ENCODE peak calls at places on chromosomes 1 and 21, in four cellular contexts. G, Z, E and I are unnamed samples.

GRCh38 chr1:186559601-186560116 is 98.7 kb upstream of the PDC start:
- DNase-seq in G (no peak), E (no peak), Z (no peak), I (no peak)

GRCh38 chr21:35438643-35439404 is 389.7 kb upstream of the RUNX1 start:
- DNase-seq in G (no peak), Z (peak), E (no peak), I (no peak)

GRCh38 chr1:108816049-108816882 is 40.6 kb downstream of the AKNAD1 start:
- DNase-seq in Z (no peak), G (peak), E (peak), I (peak)

GRCh38 chr1:119316870-119317416 is 51.6 kb upstream of the HAO2 start:
- DNase-seq in Z (no peak), E (no peak), G (peak), I (no peak)

GRCh38 chr1:91676030-91676429 is 175.4 kb downstream of the CDC7 start:
- DNase-seq in G (no peak), E (no peak), Z (no peak), I (no peak)

GRCh38 chr1:243301059-243301458 is 45.2 kb downstream of the SDCCAG8 start:
- DNase-seq in Z (no peak), E (no peak), G (no peak), I (no peak)

GRCh38 chr21:41741253-41742072 is 25.4 kb downstream of the RIPK4 start:
- DNase-seq in E (no peak), Z (no peak), G (no peak), I (no peak)

GRCh38 chr21:34796518-34797201 is 127.9 kb downstream of the CLIC6 start:
- DNase-seq in Z (no peak), E (peak), G (no peak), I (no peak)

GRCh38 chr21:16310191-16310590 is 580.4 kb downstream of the USP25 start:
- DNase-seq in E (no peak), Z (no peak), G (no peak), I (no peak)

GRCh38 chr1:223037845-223038244 is 105.2 kb downstream of the TLR5 start:
- DNase-seq in Z (no peak), G (no peak), E (no peak), I (no peak)

GRCh38 chr1:28910379-28911125 is 3.8 kb upstream of the EPB41 start:
- DNase-seq in G (no peak), E (no peak), Z (no peak), I (no peak)

GRCh38 chr1:16243936-16244649 is 7.1 kb upstream of the CPLANE2 start:
- DNase-seq in Z (peak), G (peak), E (peak), I (peak)

GRCh38 chr1:20322825-20323612 is 32.3 kb downstream of the VWA5B1 start:
- DNase-seq in G (no peak), E (no peak), Z (no peak), I (no peak)

GRCh38 chr1:48644950-48645605 is 131.6 kb downstream of the BEND5 start:
- DNase-seq in Z (no peak), G (no peak), E (no peak), I (no peak)

GRCh38 chr1:169601096-169601881 is 15.0 kb upstream of the F5 start:
- DNase-seq in Z (peak), G (peak), E (peak), I (peak)

GRCh38 chr1:55007626-55008025 is 8.9 kb downstream of the BSND start:
- DNase-seq in Z (no peak), E (no peak), G (no peak), I (no peak)

GRCh38 chr1:14804626-14805025 is 206.1 kb downstream of the KAZN start:
- DNase-seq in G (peak), Z (no peak), E (no peak), I (peak)

GRCh38 chr1:169115891-169116585 is 9.5 kb downstream of the ATP1B1 start:
- DNase-seq in G (no peak), Z (peak), E (peak), I (no peak)

GRCh38 chr1:221040716-221041275 is 161.6 kb downstream of the HLX start:
- DNase-seq in E (no peak), G (no peak), Z (no peak), I (no peak)

GRCh38 chr1:58914925-58915324 is 131.1 kb upstream of the JUN start:
- DNase-seq in E (no peak), Z (no peak), G (no peak), I (no peak)

GRCh38 chr1:234604726-234605492 is 5.1 kb downstream of the IRF2BP2 start:
- DNase-seq in E (no peak), Z (no peak), G (peak), I (no peak)

GRCh38 chr21:40886931-40887330 is 40.0 kb upstream of the DSCAM start:
- DNase-seq in Z (no peak), E (no peak), G (no peak), I (no peak)

GRCh38 chr1:203126151-203126865 is 1.2 kb upstream of the ADORA1 start:
- DNase-seq in E (no peak), Z (no peak), G (peak), I (peak)

GRCh38 chr1:200351826-200352549 is 57.8 kb downstream of the ZNF281 start:
- DNase-seq in Z (no peak), E (no peak), G (no peak), I (no peak)

GRCh38 chr1:245807306-245807705 is 652.5 kb downstream of the KIF26B start:
- DNase-seq in G (no peak), E (no peak), Z (peak), I (no peak)

GRCh38 chr1:225554216-225554812 is 98.6 kb downstream of the ENAH start:
- DNase-seq in Z (no peak), G (peak), E (peak), I (peak)

GRCh38 chr1:28322209-28322608 is 6.6 kb upstream of the MED18 start:
- DNase-seq in E (no peak), Z (peak), G (no peak), I (no peak)

GRCh38 chr1:9586147-9586766 is 2.5 kb upstream of the TMEM201 start:
- DNase-seq in G (no peak), Z (no peak), E (no peak), I (no peak)

GRCh38 chr1:93180723-93181613 is at the start of gene CCDC18:
- DNase-seq in Z (peak), E (peak), G (peak), I (peak)

GRCh38 chr1:158121604-158122254 is 59.0 kb upstream of the CD1D start:
- DNase-seq in E (peak), G (peak), Z (no peak), I (peak)

GRCh38 chr1:40130892-40131291 is 30.3 kb upstream of the RLF start:
- DNase-seq in G (peak), Z (no peak), E (no peak), I (no peak)

GRCh38 chr1:84853743-84854721 is 39.0 kb downstream of the LPAR3 start:
- DNase-seq in G (peak), E (no peak), Z (peak), I (no peak)

GRCh38 chr1:171984262-171984661 is 143.0 kb downstream of the DNM3 start:
- DNase-seq in G (no peak), E (no peak), Z (no peak), I (no peak)

GRCh38 chr21:35457097-35457496 is 408.0 kb upstream of the RUNX1 start:
- DNase-seq in G (no peak), Z (no peak), E (no peak), I (no peak)

GRCh38 chr1:53511323-53511932 is 52.2 kb downstream of the DMRTB1 start:
- DNase-seq in E (no peak), G (no peak), Z (no peak), I (no peak)

GRCh38 chr1:59161136-59161535 is 135.8 kb upstream of the FGGY start:
- DNase-seq in G (no peak), Z (no peak), E (no peak), I (no peak)

GRCh38 chr1:15411593-15412487 is 2.2 kb downstream of the EFHD2 start:
- DNase-seq in E (no peak), G (peak), Z (no peak), I (no peak)

DNA sequence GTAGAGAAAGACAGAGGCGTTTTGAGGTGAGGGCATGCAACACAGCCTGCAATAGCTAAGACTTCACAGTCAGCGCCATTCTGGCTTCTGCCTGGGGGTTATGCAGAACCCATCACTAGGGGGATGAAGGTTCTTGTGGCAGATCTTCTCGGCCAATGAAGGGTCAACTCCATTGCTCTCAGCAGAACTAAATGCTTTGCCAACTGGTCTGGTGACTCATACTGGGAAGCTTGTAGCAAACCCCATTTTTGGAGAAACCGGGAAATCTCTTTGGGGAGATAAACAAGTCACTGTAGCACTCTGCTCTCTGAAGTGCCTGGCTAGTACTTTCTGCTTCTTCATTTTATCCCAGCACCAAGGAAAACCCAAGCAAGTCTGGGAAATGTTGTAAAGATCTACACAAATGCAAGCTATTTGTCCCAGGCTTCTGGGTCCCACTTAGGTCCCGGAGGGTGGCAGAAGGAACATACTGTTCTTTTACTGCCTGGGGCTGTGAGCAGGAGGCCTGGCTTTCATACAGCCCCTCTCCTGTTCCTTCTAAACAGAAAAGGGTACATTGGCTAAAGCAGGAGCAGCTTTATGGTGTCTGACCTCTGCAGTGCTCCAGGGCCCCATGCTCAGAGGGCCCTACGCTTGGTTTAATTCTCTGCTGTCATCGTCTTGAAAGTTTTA is 28.8 kb downstream of the SHISA4 start:
- DNase-seq in Z (no peak), E (no peak), G (peak), I (no peak)
- TF ChIP-seq SP1 in Z (no peak), E (no peak), G (no peak), I (no peak)

GRCh38 chr1:30885580-30886513 is 22.7 kb downstream of the SDC3 start:
- DNase-seq in G (no peak), E (no peak), Z (no peak), I (no peak)

GRCh38 chr1:30887485-30888315 is 20.9 kb downstream of the SDC3 start:
- DNase-seq in Z (no peak), E (no peak), G (peak), I (no peak)

GRCh38 chr1:30888975-30889374 is 19.6 kb downstream of the SDC3 start:
- DNase-seq in Z (no peak), G (no peak), E (no peak), I (no peak)

GRCh38 chr1:30888391-30888790 is 20.2 kb downstream of the SDC3 start:
- DNase-seq in Z (no peak), E (no peak), G (peak), I (no peak)

DNA sequence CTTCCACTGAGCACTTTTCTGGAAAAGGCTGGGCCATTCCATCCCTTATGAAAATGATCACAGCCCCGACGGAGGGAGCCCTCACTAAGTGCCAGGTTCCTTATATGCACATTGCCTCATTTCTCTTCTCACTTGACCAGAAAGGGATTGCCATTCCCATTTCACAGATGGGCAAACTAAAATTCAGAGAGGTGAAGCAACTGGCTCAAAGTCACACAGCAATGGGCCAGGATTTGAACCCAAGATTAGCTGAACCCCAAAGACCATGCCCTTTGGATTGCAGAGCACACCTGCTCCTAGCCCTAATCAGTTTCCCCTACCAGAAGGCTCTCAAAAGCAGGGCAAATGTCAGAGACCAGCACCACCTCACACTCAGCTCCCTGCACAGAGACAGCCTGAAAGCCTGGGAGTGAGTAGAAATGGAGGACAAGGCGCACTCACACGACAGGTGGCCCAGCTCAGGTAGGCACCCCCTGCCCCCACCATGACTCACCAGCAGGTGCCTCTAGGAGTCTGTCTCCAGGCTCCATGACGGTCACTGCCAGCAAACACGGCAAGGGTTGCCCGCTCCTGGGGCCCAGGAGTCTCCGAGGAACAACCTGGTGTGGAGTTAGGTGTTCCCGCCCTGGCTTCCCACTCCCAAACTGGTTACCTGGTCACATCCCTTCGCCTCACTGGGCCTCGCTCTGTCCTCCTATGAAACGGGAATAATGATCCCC is 21.7 kb downstream of the SDC3 start:
- DNase-seq in G (no peak), Z (no peak), E (no peak), I (no peak)
- TF ChIP-seq FOXK2 in G (no peak), Z (no peak), E (no peak), I (no peak)

GRCh38 chr21:43954042-43954441 is 58.1 kb upstream of the TRAPPC10 start:
- DNase-seq in G (no peak), Z (no peak), E (no peak), I (no peak)
- TF ChIP-seq TARDBP in G (no peak), Z (no peak), E (no peak), I (no peak)

GRCh38 chr1:64459743-64460142 is 10.2 kb upstream of the CACHD1 start:
- DNase-seq in E (no peak), G (no peak), Z (no peak), I (no peak)
- TF ChIP-seq SP1 in E (no peak), G (no peak), Z (no peak), I (no peak)